ENCODE peak calls at places on chromosomes 16 and 17, in five cellular contexts. X is PC-3, D is stomach, R is endodermal cell, Q is esophagus squamous epithelium. S is an unnamed sample.

GRCh38 chr17:7833795-7834553 is at the start of gene KDM6B:
- DNase-seq in X (peak; percentile 83), D (peak; percentile 95), R (peak; percentile 98), Q (peak; percentile 75), S (peak; percentile 90)

GRCh38 chr17:16972346-16972745 is 428 bp upstream of the TNFRSF13B start:
- DNase-seq in X (no peak), D (no peak), R (peak; percentile 37), Q (no peak), S (no peak)

GRCh38 chr17:8654822-8655221 is 24.3 kb upstream of the MYH10 start:
- DNase-seq in X (no peak), D (no peak), R (no peak), Q (no peak), S (no peak)

GRCh38 chr17:39057807-39058206 is 90.6 kb upstream of the FBXO47 start:
- DNase-seq in X (no peak), D (no peak), R (no peak), Q (no peak), S (no peak)

GRCh38 chr17:8103549-8103948 is 14.8 kb downstream of the ALOXE3 start:
- DNase-seq in X (peak; percentile 49), D (peak; percentile 61), R (no peak), Q (no peak), S (peak; percentile 25)

GRCh38 chr16:17304124-17304813 is 166.5 kb downstream of the XYLT1 start:
- DNase-seq in X (peak; percentile 22), D (peak; percentile 70), R (no peak), Q (no peak), S (peak; percentile 14)

GRCh38 chr16:79001156-79001997 is 599.2 kb downstream of the MAF start:
- DNase-seq in X (no peak), D (no peak), R (no peak), Q (no peak), S (no peak)

GRCh38 chr17:59520276-59520675 is 45.1 kb upstream of the DHX40 start:
- DNase-seq in X (no peak), D (no peak), R (no peak), Q (no peak), S (no peak)

GRCh38 chr16:55000595-55000994 is 69.9 kb downstream of the IRX5 start:
- DNase-seq in X (no peak), D (no peak), R (no peak), Q (no peak), S (peak; percentile 80)

GRCh38 chr17:60604686-60605334 is 4.8 kb downstream of the PPM1D start:
- DNase-seq in X (peak; percentile 25), D (no peak), R (no peak), Q (no peak), S (peak; percentile 91)

GRCh38 chr17:6249747-6250146 is 179.6 kb downstream of the WSCD1 start:
- DNase-seq in X (no peak), D (no peak), R (no peak), Q (no peak), S (no peak)

GRCh38 chr17:9644910-9645751 is at the start of gene USP43:
- DNase-seq in X (peak; percentile 73), D (peak; percentile 69), R (peak; percentile 94), Q (no peak), S (peak; percentile 55)

GRCh38 chr16:22678311-22678710 is 135.7 kb upstream of the HS3ST2 start:
- DNase-seq in X (no peak), D (no peak), R (no peak), Q (no peak), S (no peak)

GRCh38 chr17:81029859-81030258 is 5.1 kb upstream of the BAIAP2 start:
- DNase-seq in X (no peak), D (no peak), R (no peak), Q (no peak), S (no peak)

GRCh38 chr17:1727258-1727789 is 2.8 kb downstream of the WDR81 start:
- DNase-seq in X (no peak), D (no peak), R (no peak), Q (no peak), S (no peak)

GRCh38 chr17:29840884-29841283 is 89.1 kb downstream of the SSH2 start:
- DNase-seq in X (peak; percentile 20), D (no peak), R (no peak), Q (no peak), S (no peak)

GRCh38 chr16:2511128-2511785 is 2.5 kb upstream of the ATP6V0C start:
- DNase-seq in X (no peak), D (peak; percentile 58), R (no peak), Q (no peak), S (no peak)
- H3K4me3 ChIP-seq in X (no peak overlapping the region), D (no peak overlapping the region), R (no peak overlapping the region), Q (no peak overlapping the region), S (no peak overlapping the region)

DNA sequence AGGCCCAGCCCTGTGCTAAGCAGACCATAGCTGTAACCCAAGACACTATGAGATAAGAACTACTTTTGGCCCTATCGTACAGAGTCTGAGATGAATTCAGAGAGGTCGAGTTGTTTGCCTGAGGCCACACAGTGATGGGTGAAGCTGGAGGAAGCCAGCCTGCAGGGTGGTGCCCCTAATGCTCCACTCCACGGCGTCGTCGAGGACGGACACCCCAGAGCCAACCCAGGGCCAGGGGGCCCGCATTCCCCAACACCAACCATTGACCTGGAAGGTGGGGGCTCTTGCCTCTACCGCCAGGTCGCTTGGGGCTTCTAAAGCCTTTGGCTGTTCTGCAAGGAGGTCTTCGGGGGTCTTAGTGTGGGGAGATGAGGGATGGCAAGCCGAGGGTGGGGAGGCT is 84.1 kb downstream of the IRF8 start:
- DNase-seq in X (no peak), D (no peak), R (no peak), Q (no peak), S (no peak)
- H3K27me3 ChIP-seq in X (peaks cover 84% of the 10 kb centered on the region), D (no peaks in the 10 kb centered on the region), R (no peaks in the 10 kb centered on the region), Q (no peaks in the 10 kb centered on the region), S (no peaks in the 10 kb centered on the region)

DNA sequence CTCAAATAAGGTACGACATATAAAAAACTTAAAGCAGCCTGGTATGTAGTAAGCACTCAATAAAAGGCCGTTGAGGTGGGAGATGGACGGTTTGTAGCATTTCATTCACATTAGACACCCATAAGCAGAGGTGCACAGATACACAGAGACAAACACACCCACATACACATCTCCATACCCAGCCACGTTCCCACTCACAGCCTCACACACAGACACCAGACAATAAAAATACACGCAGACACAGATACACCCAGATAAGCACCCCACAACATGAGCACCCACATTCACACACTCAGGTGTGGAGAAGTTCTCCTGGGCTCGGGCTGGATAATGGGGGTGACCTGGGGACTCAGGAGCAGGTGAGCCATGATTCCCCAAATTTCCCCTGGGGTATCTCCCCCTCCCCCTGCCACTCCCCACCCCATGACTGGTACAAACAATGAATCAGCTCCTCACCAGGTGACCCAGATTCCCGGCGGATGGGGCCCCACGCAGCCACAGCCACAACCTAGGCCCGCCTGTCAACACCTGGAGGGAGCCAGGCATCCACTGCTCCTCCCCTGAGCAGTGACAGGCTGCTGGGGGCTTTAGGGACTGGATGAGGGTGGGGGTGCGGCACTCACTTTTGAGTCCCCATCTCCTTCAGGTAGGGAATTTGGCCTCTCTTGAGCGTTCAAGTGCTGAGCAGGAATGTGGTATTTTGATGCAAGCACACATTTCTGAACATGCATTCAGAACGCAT is 2.7 kb downstream of the DLX3 start:
- DNase-seq in X (no peak), D (no peak), R (peak; percentile 54), Q (no peak), S (no peak)
- H3K9me3 ChIP-seq in X (no peaks in the 10 kb centered on the region), D (no peaks in the 10 kb centered on the region), R (peaks cover 6% of the 10 kb centered on the region), Q (no peaks in the 10 kb centered on the region), S (no peaks in the 10 kb centered on the region)

GRCh38 chr16:30922960-30923535 is 324 bp upstream of the FBXL19 start:
- DNase-seq in X (peak; percentile 98), D (peak; percentile 99), R (peak; percentile 100), Q (peak; percentile 91), S (peak; percentile 100)

GRCh38 chr16:30922420-30922959 is 882 bp upstream of the FBXL19 start:
- DNase-seq in X (peak; percentile 97), D (peak; percentile 100), R (peak; percentile 100), Q (peak; percentile 99), S (peak; percentile 100)

GRCh38 chr16:30921748-30922419 is 1.5 kb upstream of the FBXL19 start:
- DNase-seq in X (peak; percentile 72), D (peak; percentile 90), R (peak; percentile 99), Q (peak; percentile 85), S (peak; percentile 85)

GRCh38 chr16:30923554-30924085 is at the start of gene FBXL19:
- DNase-seq in X (no peak), D (no peak), R (peak; percentile 88), Q (no peak), S (no peak)

DNA sequence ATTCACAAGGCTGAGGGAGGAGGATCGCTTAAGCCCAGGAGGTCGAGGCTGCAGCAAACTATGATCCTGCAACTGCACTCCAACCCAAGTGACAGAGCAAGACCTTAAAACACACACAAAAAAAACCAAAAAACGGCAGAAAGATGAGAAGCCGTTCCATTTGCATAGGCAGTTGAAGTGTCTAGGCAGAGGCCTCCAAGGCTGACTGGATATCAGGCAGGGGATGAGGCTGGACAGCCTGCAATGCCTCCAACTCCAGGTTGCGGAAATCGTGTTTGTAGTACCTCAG is 2.0 kb upstream of the FBXL19 start:
- DNase-seq in X (no peak), D (no peak), R (no peak), Q (no peak), S (no peak)
- H3K4me3 ChIP-seq in X (peak overlapping the region; percentile 78), D (peak overlapping the region; percentile 66), R (peak overlapping the region; percentile 93), Q (peak overlapping the region; percentile 78), S (peak overlapping the region; percentile 97)

DNA sequence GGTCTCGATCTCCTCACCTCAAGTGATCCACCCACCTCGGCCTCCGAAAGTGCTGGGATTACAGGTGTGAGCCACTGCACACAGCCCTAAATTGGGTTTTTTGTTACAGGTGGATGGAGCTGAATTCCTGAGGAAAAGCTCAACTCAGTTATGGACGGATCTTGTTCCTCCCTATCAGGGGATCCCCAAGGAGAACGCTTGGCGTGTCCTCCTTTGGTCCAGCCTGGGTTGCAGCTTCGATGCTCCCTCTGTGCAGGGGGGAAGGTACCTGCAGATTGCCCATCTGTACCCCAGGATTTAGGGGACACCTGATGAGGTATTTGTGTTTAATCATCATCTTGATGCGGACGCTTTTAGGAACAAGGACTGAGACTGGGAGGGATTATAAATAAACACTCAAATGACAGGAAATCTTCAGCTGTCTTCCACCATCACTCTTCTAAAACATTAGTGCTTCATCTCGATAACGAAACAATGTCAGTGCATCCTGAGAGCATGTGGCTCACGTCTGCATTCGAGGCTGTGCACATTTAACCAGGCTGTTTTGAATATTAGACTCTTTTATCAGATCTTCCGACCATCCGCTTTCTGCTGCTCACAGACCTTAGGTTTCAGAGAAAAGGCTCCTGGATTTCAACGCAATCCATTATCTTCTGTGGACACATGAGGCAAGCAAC is 18.2 kb upstream of the MEIOB start:
- DNase-seq in X (no peak), D (no peak), R (no peak), Q (no peak), S (no peak)
- H3K27me3 ChIP-seq in X (peaks cover 11% of the 10 kb centered on the region), D (no peaks in the 10 kb centered on the region), R (peaks cover 9% of the 10 kb centered on the region), Q (no peaks in the 10 kb centered on the region), S (peaks cover 46% of the 10 kb centered on the region)

DNA sequence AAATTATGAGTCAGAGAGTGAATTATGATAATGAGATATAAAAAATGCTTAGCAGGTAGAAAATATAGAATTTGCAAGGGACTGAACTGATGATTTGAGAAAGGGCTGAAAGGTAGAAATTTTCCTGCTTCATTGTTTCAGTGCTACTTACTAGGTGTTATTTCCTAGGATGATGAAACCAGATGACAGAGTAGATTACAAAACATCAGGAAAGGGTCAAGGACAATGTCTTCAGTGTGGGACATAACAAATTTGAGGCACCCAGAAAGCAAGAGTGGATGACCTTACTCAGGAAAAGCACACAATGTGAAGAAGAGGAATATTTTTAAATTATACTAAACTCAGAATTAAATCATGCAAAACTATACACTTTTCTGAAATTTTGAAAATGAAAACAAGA is 102.1 kb downstream of the SHCBP1 start:
- DNase-seq in X (no peak), D (no peak), R (no peak), Q (no peak), S (no peak)
- H3K9me3 ChIP-seq in X (no peaks in the 10 kb centered on the region), D (peaks cover 12% of the 10 kb centered on the region), R (peaks cover 37% of the 10 kb centered on the region), Q (no peaks in the 10 kb centered on the region), S (no peaks in the 10 kb centered on the region)

GRCh38 chr17:19376799-19377198 is 1.5 kb upstream of the MAPK7 start:
- DNase-seq in X (peak; percentile 70), D (no peak), R (peak; percentile 34), Q (no peak), S (no peak)
- H3K4me3 ChIP-seq in X (peak overlapping the region; percentile 78), D (peak overlapping the region; percentile 81), R (peak overlapping the region; percentile 97), Q (peak overlapping the region; percentile 89), S (peak overlapping the region; percentile 64)